ENCODE peak calls at places on chromosomes 13 and 19, in seven cellular contexts. I is body of pancreas, X is fibroblast of the aortic adventitia, O is ascending aorta, U is A673, D is breast epithelium, F is GM23338. G is an unnamed sample.

GRCh38 chr13:76820759-76821158 is 65.4 kb downstream of the KCTD12 start:
- DNase-seq in X (peak), O (no peak), U (no peak), D (no peak), F (peak), I (no peak), G (no peak)

GRCh38 chr13:67736646-67737420 is 506.7 kb upstream of the PCDH9 start:
- DNase-seq in D (no peak), X (peak), I (no peak), U (peak), F (peak), O (no peak), G (no peak)

GRCh38 chr19:21335721-21336120 is 6.5 kb upstream of the ZNF708 start:
- DNase-seq in F (no peak), O (no peak), D (no peak), X (no peak), I (no peak), U (no peak), G (no peak)

GRCh38 chr13:59452189-59452588 is 711.5 kb downstream of the DIAPH3 start:
- DNase-seq in D (no peak), U (peak), O (no peak), F (no peak), X (no peak), I (no peak), G (no peak)

GRCh38 chr19:47274891-47275865 is 493 bp downstream of the INAFM1 start:
- DNase-seq in O (no peak), D (no peak), I (peak), X (no peak), F (peak), U (no peak), G (no peak)

GRCh38 chr13:20394506-20394905 is 131.2 kb downstream of the CRYL1 start:
- DNase-seq in F (peak), X (no peak), U (no peak), I (no peak), D (no peak), O (no peak), G (no peak)

GRCh38 chr13:27858046-27858445 is 61.8 kb upstream of the PDX1 start:
- DNase-seq in O (no peak), I (no peak), U (no peak), X (no peak), D (no peak), F (no peak), G (no peak)

GRCh38 chr19:294819-295686 is 3.9 kb upstream of the PLPP2 start:
- DNase-seq in I (peak), X (peak), F (peak), U (peak), D (peak), O (no peak), G (no peak)

GRCh38 chr19:47152632-47153031 is 22.0 kb downstream of the SAE1 start:
- DNase-seq in D (no peak), I (no peak), O (no peak), X (peak), U (no peak), F (no peak), G (no peak)

GRCh38 chr19:14375055-14375581 is 6.1 kb upstream of the ADGRE5 start:
- DNase-seq in F (no peak), U (no peak), D (no peak), I (no peak), X (no peak), O (peak), G (no peak)

GRCh38 chr13:73556902-73557301 is 498.1 kb downstream of the KLF5 start:
- DNase-seq in X (no peak), D (no peak), U (no peak), I (no peak), F (no peak), O (no peak), G (no peak)

GRCh38 chr19:42285546-42285945 is 16.4 kb upstream of the PRR19 start:
- DNase-seq in F (no peak), O (no peak), X (no peak), U (no peak), I (peak), D (no peak), G (no peak)

GRCh38 chr19:30739394-30739793 is 367.2 kb downstream of the ZNF536 start:
- DNase-seq in F (no peak), O (no peak), U (no peak), D (no peak), I (no peak), X (peak), G (no peak)

GRCh38 chr13:45554604-45555109 is 60.9 kb downstream of the ERICH6B start:
- DNase-seq in D (no peak), F (no peak), O (no peak), U (no peak), I (no peak), X (no peak), G (no peak)

GRCh38 chr13:28705734-28706133 is 13.0 kb downstream of the SLC46A3 start:
- DNase-seq in U (peak), I (no peak), X (peak), O (no peak), F (no peak), D (no peak), G (no peak)

GRCh38 chr19:35736913-35737886 is 5.1 kb downstream of the IGFLR1 start:
- DNase-seq in U (no peak), D (no peak), F (no peak), X (no peak), I (no peak), O (no peak), G (no peak)

GRCh38 chr19:28130066-28130511 is 1082.9 kb downstream of the UQCRFS1 start:
- DNase-seq in F (no peak), O (no peak), I (no peak), X (no peak), U (no peak), D (no peak), G (no peak)

GRCh38 chr13:98592353-98592740 is 15.4 kb upstream of the STK24 start:
- DNase-seq in I (no peak), F (no peak), X (no peak), U (no peak), O (no peak), D (no peak), G (no peak)

GRCh38 chr13:44904982-44905381 is 84.3 kb downstream of the NUFIP1 start:
- DNase-seq in X (peak), F (no peak), I (no peak), U (no peak), D (no peak), O (no peak), G (no peak)

GRCh38 chr19:51783373-51783772 is 11.6 kb upstream of the FPR3 start:
- DNase-seq in U (peak), F (peak), I (no peak), D (no peak), O (no peak), X (peak), G (no peak)

GRCh38 chr19:56622374-56622773 is 20.6 kb upstream of the SMIM17 start:
- DNase-seq in I (no peak), X (no peak), D (no peak), F (no peak), U (no peak), O (no peak), G (no peak)

GRCh38 chr13:29563941-29564340 is 31.5 kb downstream of the SLC7A1 start:
- DNase-seq in X (no peak), D (no peak), I (no peak), O (no peak), F (no peak), U (no peak), G (no peak)

GRCh38 chr13:63409791-63410351 is 1994.2 kb upstream of the PCDH20 start:
- DNase-seq in D (no peak), U (peak), F (no peak), X (no peak), O (no peak), I (no peak), G (no peak)

GRCh38 chr13:111384441-111385181 is 64.2 kb downstream of the TEX29 start:
- DNase-seq in U (no peak), X (no peak), D (no peak), O (no peak), I (no peak), F (no peak), G (no peak)

GRCh38 chr19:49676136-49676689 is 858 bp upstream of the PRMT1 start:
- DNase-seq in D (peak), I (peak), X (peak), U (peak), F (peak), O (no peak), G (peak)

GRCh38 chr19:49355890-49356289 is 6.3 kb downstream of the TEAD2 start:
- DNase-seq in F (no peak), U (peak), O (no peak), I (no peak), X (no peak), D (no peak), G (no peak)

GRCh38 chr13:99218969-99219368 is 18.3 kb downstream of the UBAC2 start:
- DNase-seq in I (no peak), U (no peak), O (no peak), D (no peak), F (no peak), X (no peak), G (no peak)

GRCh38 chr13:45391926-45392325 is 26.2 kb downstream of the SLC25A30 start:
- DNase-seq in O (no peak), U (no peak), F (no peak), D (no peak), X (no peak), I (no peak), G (no peak)

GRCh38 chr13:23643828-23644419 is 73.7 kb downstream of the TNFRSF19 start:
- DNase-seq in X (no peak), I (no peak), O (no peak), F (no peak), D (no peak), U (peak), G (no peak)

GRCh38 chr13:44540761-44541434 is 35.2 kb downstream of the TSC22D1 start:
- DNase-seq in X (no peak), F (no peak), U (no peak), O (no peak), I (no peak), D (no peak), G (no peak)

GRCh38 chr19:35557539-35558399 is 5.7 kb downstream of the ATP4A start:
- DNase-seq in X (peak), I (peak), F (peak), U (peak), O (no peak), D (no peak), G (no peak)

GRCh38 chr13:68009546-68009945 is 779.4 kb upstream of the PCDH9 start:
- DNase-seq in X (no peak), U (no peak), D (no peak), O (no peak), F (no peak), I (no peak), G (no peak)

GRCh38 chr19:38062959-38063786 is 156.2 kb downstream of the SIPA1L3 start:
- DNase-seq in I (no peak), F (no peak), D (no peak), O (no peak), U (no peak), X (no peak), G (no peak)

GRCh38 chr13:51331354-51331861 is 8.1 kb upstream of the SERPINE3 start:
- DNase-seq in X (no peak), F (no peak), D (no peak), U (no peak), O (no peak), I (no peak), G (no peak)

GRCh38 chr19:32876236-32876918 is 6.8 kb upstream of the SLC7A9 start:
- DNase-seq in D (no peak), U (no peak), F (no peak), O (no peak), I (no peak), X (no peak), G (no peak)

DNA sequence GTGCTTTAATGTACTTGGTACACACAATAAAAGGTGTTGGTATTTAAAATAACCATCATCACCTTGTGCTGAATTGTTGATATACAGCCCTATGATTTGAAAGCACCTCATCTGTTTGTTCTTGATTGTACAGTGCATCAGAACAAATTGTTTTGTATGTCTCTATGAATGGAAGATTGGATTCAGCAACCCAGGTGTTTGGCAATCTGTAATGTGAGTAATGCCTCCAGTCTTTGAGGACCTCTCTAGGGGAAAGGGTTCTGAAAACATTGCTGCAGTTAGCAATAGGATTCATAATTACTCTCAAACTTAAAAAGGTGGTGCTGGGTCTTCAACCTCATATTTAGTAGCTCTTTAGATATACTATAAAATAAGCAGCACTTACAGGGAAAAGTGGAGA is 341.8 kb downstream of the OXGR1 start:
- DNase-seq in I (no peak), X (no peak), U (no peak), D (no peak), F (no peak), O (no peak), G (no peak)
- TF ChIP-seq CTCF in I (no peak), X (no peak), U (no peak), D (no peak), F (no peak), O (no peak), G (no peak)

GRCh38 chr19:40530091-40530901 is 46.4 kb upstream of the SHKBP1 start:
- DNase-seq in D (no peak), I (peak), F (peak), O (no peak), U (peak), X (no peak), G (no peak)
- H3K4me3 ChIP-seq in D (peak), I (no peak), F (peak), O (no peak), U (peak), X (peak), G (no peak)

DNA sequence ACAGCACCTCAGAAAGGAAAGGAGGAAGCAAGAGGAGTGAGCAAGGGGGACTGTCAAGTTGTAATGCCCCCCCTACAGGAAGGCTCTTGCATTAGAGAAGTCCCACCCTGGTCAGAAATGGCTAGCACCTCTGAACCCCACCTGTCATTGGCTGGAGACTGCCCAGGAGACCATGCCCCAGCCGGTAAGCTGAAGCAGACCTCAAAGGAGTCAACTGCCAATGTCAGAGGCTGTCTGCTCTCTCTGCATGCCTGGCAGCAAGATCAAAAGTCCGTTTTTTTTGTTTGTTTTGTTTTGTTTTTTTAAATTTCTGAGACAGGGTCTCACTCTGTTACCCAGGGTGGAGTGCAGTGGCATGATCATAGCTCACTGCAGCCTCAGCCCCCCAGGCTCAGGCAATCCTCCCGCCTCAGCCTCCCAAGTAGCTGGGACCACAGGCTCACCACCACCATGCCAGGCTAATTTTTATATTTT is 8.1 kb upstream of the BCL3 start:
- DNase-seq in F (no peak), X (no peak), U (no peak), D (no peak), O (no peak), I (no peak), G (no peak)
- TF ChIP-seq CTCF in F (peak), X (peak), U (no peak), D (no peak), O (no peak), I (no peak), G (peak)

DNA sequence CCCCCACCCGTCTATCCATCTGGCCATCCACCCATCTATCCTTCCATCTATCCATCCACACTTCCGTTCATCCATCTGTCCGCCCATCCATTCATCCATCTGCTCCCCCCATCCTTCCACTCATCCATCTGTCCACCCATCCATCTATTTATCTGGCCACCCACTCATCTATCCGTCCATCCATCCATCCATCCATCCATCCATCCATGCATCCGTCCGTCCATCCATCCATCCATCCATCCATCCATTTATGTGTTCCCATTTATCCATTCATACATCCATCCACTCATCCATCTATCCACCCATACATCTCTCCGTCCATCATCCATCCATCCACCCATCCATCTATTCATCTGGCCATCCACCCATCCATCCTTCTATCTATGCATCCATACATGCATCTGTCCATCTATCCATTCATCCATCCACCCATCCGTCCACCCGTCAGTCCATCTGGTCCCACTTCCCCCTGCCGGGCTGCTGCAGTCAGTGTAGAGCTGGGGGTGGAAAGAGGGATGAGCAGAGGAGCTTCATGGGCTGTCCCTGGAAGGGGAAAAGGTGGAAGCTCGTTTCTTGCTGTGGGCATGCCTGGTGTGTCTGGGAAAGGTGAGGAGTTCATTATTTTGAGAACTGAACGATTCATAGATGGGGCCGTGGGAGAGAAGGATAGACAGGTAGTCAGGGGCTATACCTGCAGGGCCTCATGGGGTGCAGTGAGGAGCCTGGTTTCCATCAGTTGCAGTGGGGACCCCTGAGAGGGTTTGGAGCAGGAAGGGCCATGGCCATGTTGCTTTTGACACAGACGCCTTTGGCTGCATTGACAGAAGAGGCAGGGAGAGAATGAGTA is 842 bp downstream of the HSD11B1L start:
- DNase-seq in F (no peak), D (no peak), X (no peak), I (no peak), U (no peak), O (no peak), G (no peak)
- H3K4me3 ChIP-seq in F (peak), D (peak), X (peak), I (no peak), U (peak), O (no peak), G (no peak)

GRCh38 chr13:108352599-108352998 is 83.1 kb downstream of the TNFSF13B start:
- DNase-seq in F (no peak), D (no peak), U (no peak), X (no peak), O (no peak), I (no peak), G (no peak)
- TF ChIP-seq CTCF in F (no peak), D (no peak), U (no peak), X (no peak), O (no peak), I (no peak), G (no peak)

GRCh38 chr13:109818136-109818535 is 31.8 kb upstream of the IRS2 start:
- DNase-seq in U (no peak), O (no peak), I (no peak), D (no peak), X (no peak), F (no peak), G (no peak)
- H3K4me3 ChIP-seq in U (no peak), O (no peak), I (no peak), D (no peak), X (no peak), F (no peak), G (no peak)

GRCh38 chr13:106922384-106922783 is 354.4 kb upstream of the ARGLU1 start:
- DNase-seq in O (no peak), X (no peak), I (no peak), D (no peak), F (no peak), U (no peak), G (no peak)
- TF ChIP-seq CTCF in O (no peak), X (no peak), I (no peak), D (no peak), F (peak), U (no peak), G (no peak)

GRCh38 chr19:2016041-2016807 is 710 bp upstream of the BTBD2 start:
- DNase-seq in F (peak), D (peak), I (peak), X (peak), O (no peak), U (peak), G (peak)
- H3K4me3 ChIP-seq in F (no peak), D (peak), I (no peak), X (peak), O (peak), U (peak), G (peak)